ENCODE peak calls at places on chromosome 17, in ten cellular contexts. E is AG04450, T is Panc1, M is right cardiac atrium, P is left lung, K is upper lobe of right lung, R is mammary epithelial cell, A is heart left ventricle, D is GM23338, C is heart right ventricle. V is an unnamed sample. For H3K27me3, the result is how much of the 10 kb centered on the place peaks cover.

GRCh38 chr17:16191604-16192003 is 23.7 kb downstream of the NCOR1 start:
- DNase-seq in T (no peak), E (no peak), C (no peak), R (no peak), A (no peak), M (no peak), P (no peak), K (no peak), D (no peak), V (no peak)

GRCh38 chr17:27802033-27802432 is 1.7 kb upstream of the NOS2 start:
- DNase-seq in K (no peak), T (no peak), C (no peak), A (no peak), P (no peak), E (no peak), D (no peak), M (no peak), R (no peak), V (no peak)

GRCh38 chr17:66717680-66718079 is 117.2 kb upstream of the CACNG5 start:
- DNase-seq in C (no peak), A (no peak), M (no peak), P (no peak), K (peak), R (peak), D (no peak), T (no peak), E (no peak), V (no peak)

GRCh38 chr17:60555786-60556185 is 29.7 kb upstream of the APPBP2 start:
- DNase-seq in D (no peak), K (no peak), P (no peak), R (no peak), M (no peak), T (no peak), E (no peak), A (no peak), C (no peak), V (no peak)

GRCh38 chr17:8016632-8017424 is 14.4 kb downstream of the GUCY2D start:
- DNase-seq in T (no peak), P (peak), D (peak), M (peak), K (peak), A (no peak), E (no peak), R (no peak), C (no peak), V (no peak)

GRCh38 chr17:82236142-82236971 is 7.5 kb downstream of the SLC16A3 start:
- DNase-seq in C (no peak), P (peak), M (peak), R (peak), K (peak), E (no peak), D (peak), T (no peak), A (peak), V (peak)

GRCh38 chr17:75645889-75646625 is 12.8 kb downstream of the SMIM5 start:
- DNase-seq in T (no peak), E (no peak), K (peak), A (no peak), M (peak), P (peak), D (no peak), R (no peak), C (no peak), V (no peak)

GRCh38 chr17:31820691-31821435 is 38.2 kb downstream of the COPRS start:
- DNase-seq in E (no peak), D (no peak), K (no peak), A (no peak), M (no peak), P (no peak), R (no peak), T (no peak), C (no peak), V (no peak)

GRCh38 chr17:69655902-69656301 is 241.4 kb downstream of the MAP2K6 start:
- DNase-seq in R (no peak), M (no peak), K (no peak), P (no peak), C (no peak), D (no peak), A (no peak), T (no peak), E (no peak), V (no peak)

GRCh38 chr17:31373150-31374082 is 18.1 kb upstream of the RAB11FIP4 start:
- DNase-seq in P (no peak), T (peak), R (peak), D (peak), M (no peak), K (no peak), E (peak), A (no peak), C (no peak), V (no peak)

GRCh38 chr17:27654654-27655524 is 23.9 kb downstream of the LGALS9 start:
- DNase-seq in K (peak), A (peak), M (peak), C (peak), P (peak), D (peak), T (peak), E (peak), R (peak), V (peak)

GRCh38 chr17:20063665-20064648 is 54.8 kb downstream of the SPECC1 start:
- DNase-seq in A (peak), C (peak), D (peak), M (peak), R (peak), T (peak), K (peak), E (peak), P (no peak), V (peak)

GRCh38 chr17:45873728-45874127 is 20.6 kb upstream of the MAPT start:
- DNase-seq in D (no peak), E (no peak), C (no peak), T (no peak), R (no peak), K (no peak), A (no peak), M (no peak), P (no peak), V (no peak)

GRCh38 chr17:29059281-29059680 is 16.3 kb downstream of the PIPOX start:
- DNase-seq in D (no peak), T (no peak), A (no peak), K (no peak), C (no peak), R (peak), P (no peak), E (peak), M (no peak), V (no peak)

GRCh38 chr17:68095205-68095811 is 59.8 kb downstream of the KPNA2 start:
- DNase-seq in M (no peak), K (no peak), C (no peak), R (no peak), D (no peak), T (no peak), E (no peak), A (no peak), P (no peak), V (no peak)

GRCh38 chr17:21210411-21211076 is 3.4 kb downstream of the TMEM11 start:
- DNase-seq in D (no peak), C (no peak), M (no peak), A (no peak), K (no peak), R (no peak), P (no peak), E (no peak), T (no peak), V (no peak)

GRCh38 chr17:17355426-17355825 is 52.3 kb downstream of the NT5M start:
- DNase-seq in T (no peak), A (no peak), M (no peak), E (no peak), P (no peak), R (no peak), D (no peak), C (no peak), K (peak), V (no peak)

GRCh38 chr17:21149626-21150025 is 22.9 kb downstream of the DHRS7B start:
- DNase-seq in K (no peak), P (no peak), A (no peak), M (no peak), T (no peak), C (no peak), R (no peak), D (no peak), E (no peak), V (no peak)

GRCh38 chr17:78172284-78173024 is 4.1 kb downstream of the SYNGR2 start:
- DNase-seq in K (peak), P (peak), M (peak), T (no peak), C (peak), D (no peak), A (peak), R (no peak), E (no peak), V (peak)

GRCh38 chr17:47615766-47616424 is 33.8 kb upstream of the KPNB1 start:
- DNase-seq in C (no peak), T (no peak), K (no peak), A (no peak), D (peak), E (no peak), R (peak), M (no peak), P (no peak), V (no peak)

DNA sequence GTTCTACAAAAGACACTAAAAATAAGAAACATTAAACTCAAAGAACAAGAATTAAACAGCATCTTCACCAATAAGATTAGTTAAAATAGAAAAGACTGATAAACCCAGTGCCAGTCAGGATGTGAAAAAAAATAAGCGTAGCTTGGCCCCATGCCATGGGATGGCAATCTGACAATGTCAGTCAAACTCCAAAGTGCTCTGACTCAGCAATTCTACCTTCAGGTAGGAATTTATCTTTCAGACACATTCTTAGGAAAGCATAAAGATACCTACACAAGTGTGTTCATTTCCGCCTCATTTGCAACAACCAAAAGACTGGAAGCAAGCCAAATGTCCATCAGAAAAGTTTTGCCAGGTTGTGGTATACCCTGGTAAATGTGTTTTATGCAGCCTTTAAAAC is 9.1 kb upstream of the MPO start:
- DNase-seq in A (no peak), E (no peak), D (no peak), T (no peak), K (no peak), C (no peak), R (no peak), M (no peak), P (no peak), V (no peak)
- H3K27ac ChIP-seq in A (no peak), E (no peak), D (no peak), T (no peak), K (no peak), C (no peak), R (no peak), M (no peak), P (no peak), V (no peak)

DNA sequence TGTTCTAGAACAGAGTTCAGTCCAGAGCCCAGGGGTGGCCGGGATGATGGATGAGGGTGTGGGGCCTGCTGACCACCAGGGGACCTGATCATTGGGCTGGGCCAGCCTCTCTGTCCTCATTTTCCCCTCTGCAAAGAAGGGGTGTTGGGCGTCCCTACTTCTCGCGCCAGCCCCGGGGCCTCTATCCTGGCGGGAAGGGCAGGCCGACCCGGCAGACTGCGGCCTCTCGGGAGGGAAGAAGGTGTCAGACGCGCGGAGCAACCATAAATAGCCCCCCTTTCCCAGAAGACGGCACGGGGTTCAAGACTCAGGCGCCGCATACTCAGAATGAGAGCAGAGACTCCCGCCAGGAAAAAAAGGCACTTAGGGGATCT is 1.9 kb upstream of the CACNA1G start:
- DNase-seq in T (no peak), M (no peak), D (no peak), A (no peak), R (no peak), K (no peak), P (no peak), E (no peak), C (no peak), V (no peak)
- H3K27me3 ChIP-seq in T (under half), M (under half), D (half or more), A (under half), R (under half), K (half or more), P (under half), E (half or more), C (half or more), V (under half)

GRCh38 chr17:76735006-76735405 is 2.1 kb downstream of the SRSF2 start:
- DNase-seq in E (no peak), K (no peak), A (no peak), R (peak), P (no peak), D (no peak), M (no peak), T (no peak), C (no peak), V (no peak)
- H3K27ac ChIP-seq in E (no peak), K (peak), A (peak), R (peak), P (peak), D (peak), M (no peak), T (peak), C (peak), V (peak)

DNA sequence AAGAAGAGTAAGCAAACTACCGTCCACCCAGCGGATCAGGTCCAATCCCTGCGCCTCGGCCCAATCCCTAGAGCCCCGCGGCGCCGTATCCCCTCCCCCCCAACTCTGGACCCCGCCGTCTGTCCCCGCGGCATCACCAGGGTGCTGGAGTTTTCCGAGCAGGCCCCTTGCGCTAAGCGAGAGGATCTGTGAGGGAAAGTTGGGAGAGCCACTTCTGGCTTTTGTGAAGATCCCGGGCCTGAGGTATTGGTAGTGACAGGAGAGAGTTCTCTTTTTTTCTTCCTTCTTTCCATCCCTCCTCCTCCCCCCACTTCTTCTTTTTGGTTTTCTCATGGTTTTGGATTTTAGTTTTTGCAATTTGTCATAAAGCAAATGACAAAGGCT is 3.5 kb upstream of the DLX4 start:
- DNase-seq in A (no peak), C (no peak), P (peak), R (no peak), E (no peak), M (no peak), T (no peak), K (no peak), D (peak), V (no peak)
- H3K27me3 ChIP-seq in A (half or more), C (half or more), P (half or more), R (half or more), E (half or more), M (under half), T (under half), K (half or more), D (half or more), V (under half)

GRCh38 chr17:36182176-36183000 is 6.0 kb upstream of the TBC1D3B start:
- DNase-seq in C (no peak), P (no peak), R (no peak), K (peak), D (peak), E (no peak), M (peak), A (peak), T (no peak), V (no peak)
- H3K27ac ChIP-seq in C (peak), P (peak), R (no peak), K (peak), D (no peak), E (no peak), M (no peak), A (peak), T (no peak), V (peak)